ENCODE peak calls at places on chromosome 20, in nine cellular contexts. P is dorsolateral prefrontal cortex; M is sigmoid colon; Z is brain microvascular endothelial cell; Y is BJ; T is lower leg skin; N is CD8-positive, alpha-beta T cell; J is AG04450; Q is lung. S is an unnamed sample.

GRCh38 chr20:9344080-9344920 is 170.1 kb upstream of the LAMP5 start:
- DNase-seq in Z (peak), T (no peak), Y (peak), Q (no peak), M (peak), P (no peak), J (no peak), N (no peak), S (no peak)

GRCh38 chr20:58340853-58341252 is 31.3 kb downstream of the RAB22A start:
- DNase-seq in N (no peak), P (no peak), Y (no peak), Q (no peak), M (no peak), T (no peak), Z (peak), J (no peak), S (no peak)

GRCh38 chr20:15911557-15911956 is 661.7 kb downstream of the KIF16B start:
- DNase-seq in P (no peak), T (no peak), Z (no peak), Y (no peak), N (no peak), J (no peak), M (no peak), Q (no peak), S (no peak)

GRCh38 chr20:35467339-35468224 is 12.2 kb downstream of the CEP250 start:
- DNase-seq in M (peak), T (no peak), Z (peak), N (no peak), Q (no peak), P (no peak), Y (no peak), J (no peak), S (no peak)

GRCh38 chr20:35395728-35396127 is 16.0 kb downstream of the UQCC1 start:
- DNase-seq in Y (peak), M (no peak), Z (peak), N (no peak), J (no peak), P (no peak), Q (no peak), T (no peak), S (no peak)

GRCh38 chr20:19462491-19462890 is 250.0 kb downstream of the SLC24A3 start:
- DNase-seq in Y (no peak), M (peak), Z (no peak), Q (no peak), P (no peak), T (peak), N (no peak), J (no peak), S (no peak)

GRCh38 chr20:830011-830521 is 3.4 kb upstream of the FAM110A start:
- DNase-seq in N (no peak), J (no peak), Q (no peak), M (peak), P (no peak), Y (peak), T (no peak), Z (peak), S (no peak)

GRCh38 chr20:33556237-33556636 is 66.3 kb downstream of the CBFA2T2 start:
- DNase-seq in N (no peak), J (no peak), Y (no peak), P (no peak), Z (no peak), T (no peak), M (no peak), Q (no peak), S (no peak)

GRCh38 chr20:1893721-1894470 is 1.3 kb upstream of the SIRPA start:
- DNase-seq in M (peak), Q (peak), P (no peak), Y (no peak), N (peak), Z (peak), T (peak), J (no peak), S (no peak)

GRCh38 chr20:9019833-9020232 is 49.1 kb upstream of the PLCB4 start:
- DNase-seq in N (no peak), J (no peak), T (no peak), Q (no peak), Y (no peak), P (no peak), M (no peak), Z (no peak), S (no peak)

GRCh38 chr20:59678286-59678685 is 73.9 kb downstream of the PHACTR3 start:
- DNase-seq in Y (no peak), Q (no peak), P (no peak), Z (no peak), N (no peak), M (no peak), J (no peak), T (peak), S (no peak)

GRCh38 chr20:12051206-12052163 is 133.8 kb downstream of the BTBD3 start:
- DNase-seq in Z (no peak), M (no peak), Q (no peak), Y (no peak), P (no peak), N (no peak), T (no peak), J (no peak), S (no peak)

GRCh38 chr20:61830956-61831355 is 234.7 kb downstream of the TAF4 start:
- DNase-seq in T (no peak), Y (no peak), P (no peak), J (no peak), M (no peak), Q (no peak), Z (no peak), N (no peak), S (no peak)

GRCh38 chr20:57475388-57476072 is 49.4 kb downstream of the CTCFL start:
- DNase-seq in J (no peak), Z (no peak), Y (no peak), N (no peak), T (no peak), M (peak), Q (no peak), P (no peak), S (no peak)

GRCh38 chr20:36259177-36259835 is 23.0 kb downstream of the AAR2 start:
- DNase-seq in Z (no peak), J (no peak), P (no peak), T (no peak), Y (no peak), N (no peak), Q (no peak), M (peak), S (no peak)

GRCh38 chr20:60882776-60883303 is 369.2 kb upstream of the CDH4 start:
- DNase-seq in Y (no peak), J (no peak), P (no peak), Q (no peak), N (no peak), M (no peak), Z (no peak), T (no peak), S (no peak)

GRCh38 chr20:32672315-32672981 is 1.3 kb downstream of the C20orf203 start:
- DNase-seq in M (no peak), P (no peak), J (no peak), N (no peak), Y (no peak), Q (no peak), T (no peak), Z (no peak), S (no peak)

GRCh38 chr20:9179193-9179802 is 110.4 kb downstream of the PLCB4 start:
- DNase-seq in P (no peak), T (no peak), J (no peak), Y (no peak), N (no peak), Z (peak), M (no peak), Q (no peak), S (no peak)

GRCh38 chr20:14928083-14928482 is 590.7 kb upstream of the FLRT3 start:
- DNase-seq in Q (no peak), P (no peak), J (no peak), Y (no peak), T (no peak), Z (no peak), N (no peak), M (no peak), S (no peak)

GRCh38 chr20:20334489-20334888 is 33.4 kb upstream of the INSM1 start:
- DNase-seq in P (no peak), N (no peak), J (no peak), Q (no peak), T (no peak), M (no peak), Z (no peak), Y (no peak), S (peak)

GRCh38 chr20:61260905-61261304 is 8.8 kb downstream of the CDH4 start:
- DNase-seq in N (no peak), Z (no peak), Q (no peak), Y (no peak), M (no peak), P (no peak), J (no peak), T (no peak), S (no peak)

GRCh38 chr20:54643761-54644160 is 168.4 kb downstream of the DOK5 start:
- DNase-seq in T (no peak), M (no peak), N (no peak), Q (peak), Z (peak), J (peak), P (no peak), Y (no peak), S (no peak)

GRCh38 chr20:10474606-10475184 is 39.6 kb downstream of the SLX4IP start:
- DNase-seq in P (no peak), Q (no peak), Y (no peak), M (peak), T (no peak), N (no peak), J (no peak), Z (no peak), S (no peak)
- TF ChIP-seq CTCF in P (no peak), Q (no peak), Y (no peak), M (no peak), T (no peak), N (no peak), J (no peak), Z (no peak), S (no peak)

DNA sequence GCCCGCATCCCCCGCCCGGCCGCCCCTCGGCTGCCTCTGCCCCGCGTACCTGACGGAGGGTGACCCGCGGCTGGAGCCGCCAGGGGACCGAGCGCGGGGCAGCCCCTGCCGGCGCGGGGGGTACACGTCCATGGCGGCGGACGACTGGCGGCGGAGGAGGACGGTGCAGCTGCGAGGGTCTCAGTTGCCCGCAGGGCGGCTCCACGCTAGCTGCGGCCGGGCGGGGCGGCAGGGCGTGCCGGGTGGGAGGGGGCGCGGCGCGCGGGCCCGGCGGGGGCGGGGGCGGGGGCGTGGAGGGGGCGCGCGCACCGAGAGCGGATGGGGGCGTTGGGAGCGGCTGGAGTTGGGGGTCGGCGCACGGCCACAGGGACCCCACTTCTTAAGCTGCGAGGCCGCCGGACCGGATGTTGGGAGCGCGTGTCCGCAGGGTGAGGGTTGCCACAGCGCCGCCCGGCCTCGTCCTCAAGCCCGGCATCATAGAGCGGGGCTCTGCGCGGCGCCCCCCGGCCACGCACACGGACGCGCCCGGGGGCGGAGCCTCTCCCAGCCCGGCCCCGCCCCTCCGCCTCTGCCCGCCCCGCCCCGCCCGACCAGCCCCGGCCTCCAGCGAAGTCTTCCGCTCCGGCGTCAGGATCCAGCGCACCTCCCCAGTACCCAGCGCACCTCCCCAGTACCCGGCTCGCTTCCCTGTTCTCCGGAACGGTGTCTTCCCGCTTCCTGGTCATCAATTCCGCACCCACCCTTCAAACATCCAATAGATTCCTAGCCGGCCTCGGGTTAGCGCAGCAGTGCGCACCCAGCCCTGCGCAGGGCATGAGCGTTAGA is at the start of gene DNAAF9:
- DNase-seq in Y (no peak), M (peak), Z (peak), T (peak), J (no peak), P (peak), N (peak), Q (peak), S (peak)
- TF ChIP-seq CTCF in Y (peak), M (peak), Z (peak), T (no peak), J (no peak), P (no peak), N (no peak), Q (no peak), S (no peak)

DNA sequence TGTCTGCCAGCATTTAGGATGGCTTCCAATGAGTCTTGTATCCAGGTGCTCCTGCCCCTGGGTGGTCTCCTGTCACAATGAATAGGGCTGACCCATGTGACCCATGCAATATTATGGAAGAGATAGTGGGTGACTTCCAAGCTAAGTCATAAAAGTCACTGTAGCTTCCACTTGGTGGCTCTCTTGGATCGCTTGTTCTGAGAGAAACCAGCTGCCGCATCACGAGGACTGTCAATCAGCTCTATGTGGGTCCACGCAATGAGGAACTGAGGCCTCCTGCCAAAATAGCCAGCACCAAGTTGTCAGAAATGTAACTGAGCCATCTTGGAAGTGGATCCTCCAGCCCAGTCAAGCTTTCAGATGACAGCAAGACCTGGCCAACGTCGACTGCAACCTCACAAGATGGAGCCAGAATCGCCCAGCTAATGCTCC is 14.9 kb upstream of the MATN4 start:
- DNase-seq in M (peak), Y (no peak), T (no peak), Q (peak), Z (no peak), P (peak), J (no peak), N (no peak), S (no peak)
- TF ChIP-seq CTCF in M (no peak), Y (no peak), T (no peak), Q (no peak), Z (peak), P (no peak), J (no peak), N (no peak), S (peak)

GRCh38 chr20:48984575-48985219 is 61.4 kb upstream of the CSE1L start:
- DNase-seq in Q (no peak), P (no peak), Y (no peak), T (no peak), N (no peak), Z (no peak), M (no peak), J (no peak), S (no peak)

GRCh38 chr20:48983423-48984400 is 62.2 kb downstream of the ARFGEF2 start:
- DNase-seq in T (no peak), N (no peak), J (peak), M (no peak), Z (peak), Q (no peak), P (no peak), Y (peak), S (no peak)

GRCh38 chr20:48990467-48990866 is 55.6 kb upstream of the CSE1L start:
- DNase-seq in P (no peak), M (no peak), J (no peak), T (no peak), Z (no peak), Y (no peak), N (no peak), Q (no peak), S (no peak)

DNA sequence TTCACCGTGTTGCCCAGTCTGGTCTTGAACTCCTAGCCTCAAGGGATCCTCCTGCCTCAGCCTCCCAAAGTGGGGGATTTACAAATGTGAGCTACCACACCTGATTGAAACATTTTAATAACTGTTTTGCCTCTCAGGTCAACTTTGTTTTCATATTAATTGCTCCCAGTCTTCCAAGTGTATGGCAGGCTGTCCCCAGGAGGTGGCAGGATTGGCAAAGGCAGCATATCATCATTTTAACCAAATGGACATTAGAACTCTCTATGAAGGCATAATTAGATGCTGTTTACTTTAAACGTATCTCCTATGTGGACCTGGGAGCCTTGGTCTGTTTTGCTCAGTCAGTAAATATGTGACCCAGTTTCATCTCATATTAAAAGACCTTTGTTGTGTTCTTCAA is 59.2 kb upstream of the CSE1L start:
- DNase-seq in T (no peak), Q (no peak), Y (no peak), N (no peak), Z (no peak), M (no peak), P (no peak), J (no peak), S (no peak)
- TF ChIP-seq CTCF in T (no peak), Q (no peak), Y (peak), N (no peak), Z (peak), M (no peak), P (no peak), J (peak), S (peak)

DNA sequence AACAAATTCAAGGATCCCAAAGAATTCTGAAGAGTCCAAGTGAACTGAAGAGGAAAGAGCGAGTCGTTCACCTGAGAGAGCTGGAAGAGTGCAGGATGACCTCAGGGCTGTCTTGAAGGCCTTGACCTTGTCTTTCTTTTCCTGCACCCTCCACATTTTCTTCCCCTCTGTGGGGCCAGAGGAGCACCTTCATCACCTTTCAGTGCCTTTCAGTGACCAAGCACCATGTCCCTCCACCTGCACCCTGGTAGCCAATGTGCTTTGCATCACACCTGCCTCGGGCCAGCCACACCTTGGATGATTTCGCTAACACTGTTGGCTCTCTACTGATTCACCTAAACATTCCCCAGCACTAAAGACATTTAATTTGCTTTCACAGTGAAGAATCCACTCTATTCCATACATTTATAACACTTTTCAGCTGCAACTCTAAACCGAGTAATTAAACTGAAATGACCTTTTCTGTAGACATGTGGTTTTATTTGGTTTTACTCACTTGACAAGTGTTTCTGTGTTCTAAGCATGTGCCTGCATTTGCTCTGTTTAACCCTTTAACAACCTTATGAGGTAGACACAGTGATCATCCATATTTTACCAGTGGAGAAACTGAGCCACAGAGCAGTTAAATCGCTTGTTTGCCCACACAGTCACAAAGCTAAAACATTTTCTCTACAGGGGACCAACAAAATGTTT is 121.3 kb upstream of the CST7 start:
- DNase-seq in M (peak), P (no peak), Z (no peak), Q (no peak), T (no peak), Y (no peak), J (no peak), N (no peak), S (no peak)
- TF ChIP-seq CTCF in M (no peak), P (no peak), Z (no peak), Q (no peak), T (no peak), Y (no peak), J (no peak), N (no peak), S (no peak)

DNA sequence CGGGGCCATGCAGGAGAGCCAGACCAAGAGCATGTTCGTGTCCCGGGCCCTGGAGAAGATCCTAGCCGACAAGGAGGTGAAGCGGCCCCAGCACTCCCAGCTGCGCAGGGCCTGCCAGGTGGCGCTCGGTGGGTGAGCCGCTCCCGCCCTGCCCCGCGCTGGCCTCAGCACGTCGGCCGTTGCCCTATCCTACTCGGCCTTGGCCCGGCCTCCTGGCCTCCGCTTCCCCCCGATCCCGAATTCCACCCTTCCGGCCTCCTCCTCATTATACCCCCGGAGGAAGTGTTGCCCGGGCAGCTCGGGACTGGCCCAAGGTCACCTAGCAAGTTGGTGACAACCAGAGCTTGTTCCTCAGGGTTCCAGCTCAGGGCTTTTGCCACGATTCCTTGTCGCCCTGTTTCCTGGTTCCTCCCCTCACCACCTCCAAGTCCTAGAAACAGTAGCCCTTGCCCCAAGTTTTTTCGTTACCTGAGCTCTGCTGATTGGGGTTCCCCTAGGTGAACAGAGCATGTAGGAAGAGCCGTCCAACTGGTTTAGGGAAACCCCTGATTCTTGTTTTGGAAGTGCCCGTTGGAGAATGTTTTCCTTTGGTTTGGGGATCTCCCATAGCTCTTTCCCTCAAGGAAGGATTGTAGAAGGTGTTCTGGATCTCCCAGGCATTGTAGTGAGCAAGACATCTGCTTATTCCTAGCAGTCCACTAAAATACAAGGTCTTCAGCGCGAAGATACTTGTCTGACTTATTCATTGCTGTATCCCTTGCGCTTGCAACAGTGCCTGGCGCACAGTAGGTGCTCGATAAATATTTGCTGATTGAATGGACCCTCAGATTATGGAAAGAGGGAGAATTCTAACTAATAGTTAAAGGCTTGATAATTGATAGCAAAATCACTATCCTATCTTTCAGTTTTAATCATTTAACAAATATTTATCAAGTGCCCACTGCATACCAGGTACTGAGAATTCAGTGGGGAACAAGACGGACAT is 664 bp downstream of the ARFGEF2 start:
- DNase-seq in Z (no peak), T (peak), Y (no peak), M (no peak), J (no peak), P (no peak), N (no peak), Q (peak), S (no peak)
- TF ChIP-seq CTCF in Z (no peak), T (no peak), Y (no peak), M (no peak), J (no peak), P (no peak), N (no peak), Q (no peak), S (no peak)

GRCh38 chr20:63492518-63492917 is 6.4 kb downstream of the EEF1A2 start:
- DNase-seq in P (no peak), Q (no peak), N (no peak), M (no peak), T (no peak), Z (no peak), J (no peak), Y (no peak), S (no peak)
- TF ChIP-seq CTCF in P (no peak), Q (no peak), N (no peak), M (no peak), T (no peak), Z (no peak), J (no peak), Y (no peak), S (no peak)

GRCh38 chr20:39829255-39829654 is 859.8 kb downstream of the MAFB start:
- DNase-seq in N (no peak), Y (no peak), J (no peak), T (no peak), M (no peak), P (no peak), Q (no peak), Z (no peak), S (no peak)
- TF ChIP-seq CTCF in N (no peak), Y (peak), J (peak), T (no peak), M (no peak), P (no peak), Q (no peak), Z (peak), S (peak)